ENCODE peak calls at places on chromosomes 6 and 20, in five cellular contexts. D, U, A, T and C are unnamed samples.

GRCh38 chr20:6513586-6513985 is 253.9 kb upstream of the BMP2 start:
- DNase-seq in D (no peak), U (no peak), A (no peak), T (no peak), C (no peak)

GRCh38 chr20:40467014-40467413 is 222.0 kb downstream of the MAFB start:
- DNase-seq in D (no peak), U (peak; percentile 29), A (no peak), T (no peak), C (peak; percentile 70)

GRCh38 chr20:54284928-54285704 is 77.2 kb downstream of the PFDN4 start:
- DNase-seq in D (peak; percentile 64), U (no peak), A (no peak), T (no peak), C (no peak)

GRCh38 chr20:13139459-13140150 is 81.5 kb upstream of the ISM1 start:
- DNase-seq in D (no peak), U (no peak), A (no peak), T (no peak), C (no peak)

GRCh38 chr20:38093641-38094077 is 60.1 kb downstream of the RPRD1B start:
- DNase-seq in D (no peak), U (no peak), A (no peak), T (no peak), C (no peak)

GRCh38 chr6:165645919-165646318 is 17.1 kb downstream of the PDE10A start:
- DNase-seq in D (no peak), U (no peak), A (no peak), T (no peak), C (no peak)

GRCh38 chr20:44064501-44065400 is 122.2 kb downstream of the JPH2 start:
- DNase-seq in D (no peak), U (no peak), A (no peak), T (no peak), C (no peak)

GRCh38 chr6:152648090-152648489 is 10.9 kb upstream of the SYNE1 start:
- DNase-seq in D (no peak), U (no peak), A (no peak), T (no peak), C (no peak)

GRCh38 chr6:154276810-154277577 is 79.6 kb downstream of the IPCEF1 start:
- DNase-seq in D (no peak), U (no peak), A (no peak), T (no peak), C (no peak)

GRCh38 chr6:149248688-149249369 is 68.7 kb upstream of the TAB2 start:
- DNase-seq in D (no peak), U (no peak), A (no peak), T (no peak), C (no peak)

GRCh38 chr6:47714802-47715201 is 16.4 kb downstream of the ADGRF4 start:
- DNase-seq in D (no peak), U (no peak), A (no peak), T (no peak), C (no peak)

GRCh38 chr20:59403261-59403961 is 103.0 kb downstream of the EDN3 start:
- DNase-seq in D (no peak), U (peak; percentile 21), A (no peak), T (peak; percentile 72), C (no peak)

GRCh38 chr6:43405354-43405753 is 22.0 kb upstream of the ABCC10 start:
- DNase-seq in D (no peak), U (no peak), A (no peak), T (no peak), C (no peak)

GRCh38 chr6:1516742-1517520 is 92.8 kb upstream of the FOXC1 start:
- DNase-seq in D (no peak), U (no peak), A (no peak), T (peak; percentile 44), C (no peak)

GRCh38 chr6:96816182-96816888 is 20.9 kb downstream of the GPR63 start:
- DNase-seq in D (no peak), U (no peak), A (no peak), T (peak; percentile 74), C (no peak)

GRCh38 chr20:31722388-31723281 is at the start of gene BCL2L1:
- DNase-seq in D (peak; percentile 72), U (peak; percentile 90), A (peak; percentile 57), T (peak; percentile 93), C (peak; percentile 93)

GRCh38 chr6:26031151-26031594 is 56.1 kb upstream of the HFE start:
- DNase-seq in D (peak; percentile 39), U (no peak), A (no peak), T (no peak), C (no peak)

GRCh38 chr6:17096076-17096475 is 5.8 kb upstream of the STMND1 start:
- DNase-seq in D (no peak), U (no peak), A (no peak), T (peak; percentile 84), C (no peak)

GRCh38 chr20:8144282-8145245 is 12.5 kb downstream of the PLCB1 start:
- DNase-seq in D (peak; percentile 93), U (no peak), A (peak; percentile 44), T (no peak), C (peak; percentile 41)

GRCh38 chr20:36792422-36792821 is 18.9 kb upstream of the DSN1 start:
- DNase-seq in D (peak; percentile 29), U (peak; percentile 45), A (peak; percentile 42), T (peak; percentile 96), C (no peak)

GRCh38 chr20:47792021-47792618 is 6.8 kb upstream of the SULF2 start:
- DNase-seq in D (peak; percentile 93), U (peak; percentile 85), A (peak; percentile 65), T (peak; percentile 97), C (peak; percentile 79)

GRCh38 chr20:53847843-53848185 is 222.6 kb downstream of the BCAS1 start:
- DNase-seq in D (no peak), U (no peak), A (no peak), T (no peak), C (no peak)

GRCh38 chr6:38169826-38170526 is 350.4 kb downstream of the ZFAND3 start:
- DNase-seq in D (no peak), U (no peak), A (no peak), T (peak; percentile 72), C (peak; percentile 61)

GRCh38 chr6:75557068-75557467 is 44.6 kb upstream of the SENP6 start:
- DNase-seq in D (no peak), U (no peak), A (no peak), T (no peak), C (no peak)

GRCh38 chr6:106750146-106750900 is 120.9 kb downstream of the QRSL1 start:
- DNase-seq in D (no peak), U (no peak), A (no peak), T (no peak), C (no peak)